ENCODE peak calls at places on chromosomes 6 and 20, in four cellular contexts. O, D, B and L are unnamed samples.
A peak's percentile ranks its signal among the peaks of the same experiment; 100 is the strongest.

GRCh38 chr6:16227048-16227562 is 11.3 kb upstream of the GMPR start:
- DNase-seq in O (no peak), D (no peak), B (no peak), L (no peak)

GRCh38 chr6:135291288-135292116 is 110.4 kb downstream of the MYB start:
- DNase-seq in O (peak; percentile 64), D (no peak), B (no peak), L (no peak)

GRCh38 chr6:170444056-170444505 is 109.0 kb downstream of the PSMB1 start:
- DNase-seq in O (no peak), D (no peak), B (no peak), L (no peak)

GRCh38 chr6:168124921-168125320 is 45.9 kb upstream of the FRMD1 start:
- DNase-seq in O (no peak), D (no peak), B (no peak), L (no peak)

GRCh38 chr20:38573381-38573780 is 7.6 kb upstream of the ADIG start:
- DNase-seq in O (no peak), D (no peak), B (no peak), L (no peak)

GRCh38 chr6:148761532-148761951 is 14.7 kb downstream of the UST start:
- DNase-seq in O (no peak), D (no peak), B (no peak), L (no peak)

GRCh38 chr6:140684776-140685550 is 1310.5 kb upstream of the CITED2 start:
- DNase-seq in O (no peak), D (no peak), B (no peak), L (no peak)

GRCh38 chr6:80333342-80333741 is 226.9 kb downstream of the BCKDHB start:
- DNase-seq in O (no peak), D (no peak), B (no peak), L (no peak)

GRCh38 chr20:44810391-44811149 is at the start of gene RIMS4:
- DNase-seq in O (no peak), D (peak; percentile 46), B (no peak), L (no peak)

GRCh38 chr20:45897692-45898091 is 6.6 kb downstream of the CTSA start:
- DNase-seq in O (no peak), D (no peak), B (no peak), L (no peak)

GRCh38 chr6:52423971-52424381 is 3.8 kb downstream of the EFHC1 start:
- DNase-seq in O (no peak), D (no peak), B (no peak), L (no peak)

GRCh38 chr20:4633379-4633778 is 88.3 kb upstream of the PRND start:
- DNase-seq in O (no peak), D (no peak), B (no peak), L (no peak)

GRCh38 chr6:170254315-170255213 is 36.3 kb downstream of the DLL1 start:
- DNase-seq in O (no peak), D (no peak), B (no peak), L (no peak)

GRCh38 chr6:110944681-110945151 is 13.8 kb upstream of the GTF3C6 start:
- DNase-seq in O (peak; percentile 47), D (peak; percentile 46), B (peak; percentile 94), L (peak; percentile 52)

GRCh38 chr20:1324598-1325172 is 4.3 kb downstream of the SDCBP2 start:
- DNase-seq in O (peak; percentile 39), D (no peak), B (no peak), L (no peak)

GRCh38 chr6:154606457-154606856 is 96.0 kb upstream of the CNKSR3 start:
- DNase-seq in O (peak; percentile 36), D (peak; percentile 35), B (peak; percentile 93), L (no peak)

GRCh38 chr20:54711061-54711460 is 235.7 kb downstream of the DOK5 start:
- DNase-seq in O (no peak), D (no peak), B (no peak), L (no peak)

GRCh38 chr6:111803804-111804203 is 69.4 kb downstream of the FYN start:
- DNase-seq in O (no peak), D (no peak), B (no peak), L (no peak)

GRCh38 chr20:57698191-57698866 is 11.5 kb downstream of the PMEPA1 start:
- DNase-seq in O (no peak), D (no peak), B (no peak), L (no peak)

GRCh38 chr20:48335421-48336090 is 492.2 kb downstream of the PREX1 start:
- DNase-seq in O (no peak), D (no peak), B (no peak), L (no peak)

GRCh38 chr6:112665815-112666214 is 318.7 kb downstream of the RFPL4B start:
- DNase-seq in O (no peak), D (no peak), B (no peak), L (no peak)

GRCh38 chr20:10381477-10381876 is 52.5 kb downstream of the MKKS start:
- DNase-seq in O (no peak), D (no peak), B (no peak), L (no peak)

GRCh38 chr20:44401052-44401769 is 45.7 kb downstream of the HNF4A start:
- DNase-seq in O (no peak), D (no peak), B (no peak), L (no peak)

GRCh38 chr6:165850434-165851019 is 187.5 kb upstream of the PDE10A start:
- DNase-seq in O (peak; percentile 71), D (peak; percentile 65), B (no peak), L (peak; percentile 21)

GRCh38 chr20:17490501-17490900 is 40.7 kb downstream of the BFSP1 start:
- DNase-seq in O (no peak), D (no peak), B (no peak), L (no peak)

GRCh38 chr6:168937061-168937460 is 316.6 kb downstream of the THBS2 start:
- DNase-seq in O (no peak), D (no peak), B (no peak), L (no peak)

GRCh38 chr6:116265081-116265829 is 11.4 kb upstream of the TSPYL4 start:
- DNase-seq in O (no peak), D (no peak), B (no peak), L (no peak)

GRCh38 chr20:60883517-60883916 is 368.5 kb upstream of the CDH4 start:
- DNase-seq in O (no peak), D (no peak), B (no peak), L (no peak)

GRCh38 chr6:1044040-1044836 is 267.7 kb upstream of the FOXQ1 start:
- DNase-seq in O (no peak), D (no peak), B (no peak), L (no peak)

GRCh38 chr6:157747395-157747794 is 75.7 kb upstream of the SNX9 start:
- DNase-seq in O (no peak), D (no peak), B (no peak), L (no peak)

GRCh38 chr6:127933852-127934840 is 33.3 kb upstream of the THEMIS start:
- DNase-seq in O (no peak), D (no peak), B (no peak), L (no peak)

DNA sequence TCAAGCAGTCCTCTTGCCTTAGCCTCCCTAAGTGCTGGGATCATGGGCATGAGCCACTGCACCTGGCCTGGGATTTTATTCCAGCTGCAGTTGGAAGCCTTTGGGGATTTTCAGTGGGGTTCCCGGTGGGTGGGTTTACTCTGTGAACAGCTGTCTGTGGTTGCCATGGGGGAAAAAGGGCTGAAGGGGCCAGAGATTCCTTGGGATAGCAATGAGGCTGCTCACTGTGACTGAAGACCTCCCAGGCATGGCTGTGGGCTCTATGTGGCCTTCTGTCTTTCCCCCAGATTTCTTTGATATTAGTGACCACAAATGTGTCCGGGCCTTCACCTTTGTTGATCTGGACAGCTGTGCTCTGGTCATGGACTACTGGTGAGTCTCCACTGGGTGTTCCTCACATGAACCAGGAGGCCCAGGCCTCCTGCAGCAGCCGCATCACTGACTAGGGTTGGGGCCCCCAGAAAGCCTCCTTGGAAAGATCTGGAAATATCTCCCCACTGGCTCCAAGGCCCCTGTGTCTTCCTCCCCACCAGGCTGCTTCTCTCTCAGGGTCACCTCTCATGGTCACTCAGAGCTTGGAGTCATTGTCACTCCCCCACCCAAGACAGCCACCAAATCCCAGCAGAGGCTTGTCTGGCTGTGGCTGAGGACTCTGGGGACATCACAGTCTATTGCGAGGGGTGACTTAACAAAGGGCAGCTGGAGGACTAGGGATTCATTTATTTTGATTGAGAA is 33.4 kb downstream of the EFCAB8 start:
- DNase-seq in O (no peak), D (no peak), B (no peak), L (no peak)
- TF ChIP-seq SPI1 in O (no peak), D (no peak), B (no peak), L (no peak)

GRCh38 chr20:49752504-49752903 is 38.8 kb upstream of the B4GALT5 start:
- DNase-seq in O (no peak), D (no peak), B (no peak), L (no peak)

GRCh38 chr20:49748525-49748838 is 34.8 kb upstream of the B4GALT5 start:
- DNase-seq in O (no peak), D (no peak), B (no peak), L (no peak)

GRCh38 chr20:49753133-49753532 is 39.5 kb upstream of the B4GALT5 start:
- DNase-seq in O (no peak), D (no peak), B (no peak), L (no peak)

GRCh38 chr20:49751397-49751735 is 37.7 kb upstream of the B4GALT5 start:
- DNase-seq in O (no peak), D (no peak), B (no peak), L (no peak)

DNA sequence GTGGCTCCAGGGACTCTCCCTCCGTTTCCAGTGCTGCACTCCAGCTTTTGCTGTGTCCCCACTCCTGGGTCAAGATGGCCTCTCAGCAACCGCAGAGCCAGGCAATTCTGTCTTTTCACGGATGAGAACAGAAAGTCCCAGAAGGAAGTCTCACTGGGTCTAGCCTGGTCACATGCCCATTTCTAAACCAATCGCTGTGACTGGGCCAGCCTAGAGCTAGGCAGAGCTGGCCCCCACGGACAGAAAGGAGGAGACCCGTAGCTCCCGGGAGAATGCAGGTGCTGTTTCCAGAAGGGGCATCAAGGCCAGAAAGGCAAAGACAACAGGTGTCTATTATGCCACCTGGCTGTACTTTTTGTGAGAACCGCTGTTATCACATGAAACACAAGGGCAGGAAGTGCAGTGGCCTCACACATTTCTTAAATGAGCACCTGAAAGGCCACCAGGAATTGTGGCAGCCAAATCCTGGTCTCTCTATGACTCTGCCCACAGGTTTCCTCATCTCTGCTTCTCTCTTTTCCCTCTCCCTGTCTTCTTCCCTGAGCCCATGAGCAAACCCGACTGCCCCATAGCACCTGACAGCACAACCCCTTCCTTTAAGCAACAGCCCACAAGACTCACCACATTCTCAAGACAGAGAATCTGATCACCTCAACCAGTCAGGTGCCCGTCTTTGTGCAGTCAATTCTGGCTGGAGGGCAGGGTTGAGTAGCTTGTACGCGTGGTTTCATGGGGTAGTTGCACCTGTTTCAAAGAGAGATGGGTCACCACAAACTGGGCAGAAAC is 37.1 kb upstream of the B4GALT5 start:
- DNase-seq in O (no peak), D (peak; percentile 37), B (peak; percentile 86), L (peak; percentile 71)
- TF ChIP-seq SPI1 in O (no peak), D (peak; percentile 12), B (no peak), L (no peak)

GRCh38 chr6:117520603-117521002 is 38.1 kb downstream of the DCBLD1 start:
- DNase-seq in O (no peak), D (no peak), B (no peak), L (no peak)

GRCh38 chr6:117518870-117519269 is 36.4 kb downstream of the DCBLD1 start:
- DNase-seq in O (no peak), D (no peak), B (no peak), L (no peak)

GRCh38 chr6:117521785-117522502 is 39.5 kb downstream of the DCBLD1 start:
- DNase-seq in O (no peak), D (no peak), B (no peak), L (no peak)
- TF ChIP-seq SPI1 in O (no peak), D (no peak), B (no peak), L (no peak)

GRCh38 chr6:132666118-132666517 is 7.1 kb upstream of the TAAR1 start:
- DNase-seq in O (no peak), D (no peak), B (no peak), L (no peak)
- TF ChIP-seq SPI1 in O (no peak), D (no peak), B (no peak), L (no peak)

GRCh38 chr6:32153252-32153834 is 598 bp upstream of the PPT2 start:
- DNase-seq in O (peak; percentile 82), D (no peak), B (no peak), L (no peak)
- TF ChIP-seq SPI1 in O (no peak), D (no peak), B (no peak), L (no peak)